ENCODE peak calls at places on chromosome 11, in eight cellular contexts. B is kidney, I is body of pancreas, H is tibial artery, P is prostate gland, J is OCI-LY7, O is HAP-1, N is heart right ventricle. F is an unnamed sample. For H3K4me1, the result is how much of the 10 kb centered on the place peaks cover.

GRCh38 chr11:14645985-14646900 is 2.6 kb downstream of the PDE3B start:
- DNase-seq in B (no peak), J (no peak), N (no peak), P (no peak), O (no peak), I (no peak), H (no peak), F (no peak)

GRCh38 chr11:94883878-94884277 is 89.5 kb downstream of the CWC15 start:
- DNase-seq in O (no peak), B (no peak), H (no peak), I (no peak), J (no peak), N (no peak), P (no peak), F (no peak)

GRCh38 chr11:69943066-69943465 is 123.8 kb upstream of the FGF3 start:
- DNase-seq in B (peak), H (no peak), I (no peak), O (no peak), P (no peak), N (no peak), J (no peak), F (no peak)

GRCh38 chr11:269146-269890 is 8.9 kb upstream of the NLRP6 start:
- DNase-seq in N (no peak), B (peak), H (no peak), O (peak), P (no peak), J (peak), I (no peak), F (peak)

GRCh38 chr11:59615132-59615636 is 390 bp downstream of the OSBP start:
- DNase-seq in N (peak), B (peak), J (peak), I (peak), P (peak), H (peak), O (peak), F (peak)

GRCh38 chr11:45145421-45146071 is 893 bp upstream of the PRDM11 start:
- DNase-seq in O (no peak), J (no peak), N (no peak), P (no peak), H (no peak), I (peak), B (peak), F (no peak)

GRCh38 chr11:2781413-2782274 is 81.8 kb upstream of the KCNQ1OT1 start:
- DNase-seq in O (peak), B (no peak), P (peak), J (no peak), N (peak), H (peak), I (peak), F (no peak)

GRCh38 chr11:10770626-10771254 is 19.7 kb downstream of the CTR9 start:
- DNase-seq in P (no peak), N (peak), J (peak), I (peak), O (peak), H (peak), B (no peak), F (no peak)

GRCh38 chr11:117907276-117908110 is 21.7 kb downstream of the TMPRSS13 start:
- DNase-seq in P (peak), O (peak), B (peak), N (peak), I (peak), H (peak), J (peak), F (peak)

GRCh38 chr11:109422755-109423113 is 744 bp downstream of the C11orf87 start:
- DNase-seq in N (peak), O (no peak), J (no peak), H (no peak), P (no peak), B (peak), I (no peak), F (no peak)

GRCh38 chr11:125799808-125800207 is 11.9 kb downstream of the PATE3 start:
- DNase-seq in J (no peak), N (no peak), I (no peak), B (no peak), H (no peak), P (no peak), O (no peak), F (no peak)

GRCh38 chr11:2534131-2534956 is 89.5 kb downstream of the KCNQ1 start:
- DNase-seq in B (peak), H (no peak), N (no peak), P (no peak), I (no peak), O (no peak), J (no peak), F (no peak)

GRCh38 chr11:58977470-58977869 is 38.2 kb downstream of the GLYATL1 start:
- DNase-seq in J (no peak), H (no peak), B (no peak), P (no peak), N (no peak), O (no peak), I (no peak), F (no peak)

GRCh38 chr11:36684840-36685800 is 87.1 kb upstream of the RAG2 start:
- DNase-seq in P (no peak), I (no peak), H (no peak), B (no peak), O (no peak), N (no peak), J (no peak), F (no peak)

DNA sequence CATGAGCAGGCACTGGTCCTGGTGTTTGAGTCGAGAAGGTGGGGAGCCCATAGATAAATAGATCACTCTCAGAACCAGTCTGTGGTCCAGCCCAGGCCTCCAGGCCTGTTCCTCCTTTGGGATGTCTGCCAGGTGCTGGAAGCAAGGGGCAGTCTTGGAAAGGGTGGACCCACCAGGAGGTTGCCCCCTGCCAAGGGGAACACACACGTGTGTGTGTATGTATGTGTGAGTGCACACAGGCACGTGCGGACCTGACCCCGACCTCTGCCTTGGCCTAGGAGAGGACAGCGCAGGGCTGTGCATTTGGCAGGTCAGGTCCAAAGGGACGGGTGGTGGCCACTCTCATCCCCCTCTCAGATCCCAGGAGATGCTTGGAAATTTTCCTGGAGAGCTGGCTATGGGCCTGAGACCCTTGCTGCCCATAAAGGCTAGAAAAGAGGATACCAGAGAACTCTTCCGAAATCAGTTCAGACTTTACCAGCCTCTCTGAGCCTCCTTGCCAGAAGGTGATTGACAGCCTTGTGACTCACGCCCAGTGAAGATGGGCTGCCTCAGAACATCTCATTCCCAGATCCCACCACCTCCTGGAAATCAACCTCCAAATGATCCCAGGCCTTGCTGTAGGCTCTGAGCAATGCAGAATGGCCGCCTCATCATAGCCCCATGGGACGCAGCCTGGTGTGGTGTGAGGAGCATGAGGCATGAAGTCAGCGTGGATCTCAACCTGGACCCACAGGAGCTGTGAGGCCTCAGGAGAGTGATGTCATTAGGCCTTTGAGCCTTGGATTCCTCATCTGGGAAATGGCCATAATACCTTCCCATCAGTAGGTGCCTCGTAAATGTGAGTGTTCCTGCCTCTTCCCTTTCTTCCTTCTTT is 24.0 kb upstream of the CREB3L1 start:
- DNase-seq in O (no peak), J (no peak), P (no peak), I (no peak), B (no peak), H (no peak), N (no peak), F (no peak)
- H3K4me1 ChIP-seq in O (under half), J (under half), P (under half), I (under half), B (under half), H (under half), N (under half), F (under half)

GRCh38 chr11:6745465-6746015 is 26.2 kb downstream of the OR2AG2 start:
- DNase-seq in H (no peak), N (no peak), I (no peak), J (no peak), O (no peak), B (no peak), P (no peak), F (no peak)
- H3K4me3 ChIP-seq in H (no peak), N (peak), I (no peak), J (peak), O (no peak), B (peak), P (no peak), F (peak)

DNA sequence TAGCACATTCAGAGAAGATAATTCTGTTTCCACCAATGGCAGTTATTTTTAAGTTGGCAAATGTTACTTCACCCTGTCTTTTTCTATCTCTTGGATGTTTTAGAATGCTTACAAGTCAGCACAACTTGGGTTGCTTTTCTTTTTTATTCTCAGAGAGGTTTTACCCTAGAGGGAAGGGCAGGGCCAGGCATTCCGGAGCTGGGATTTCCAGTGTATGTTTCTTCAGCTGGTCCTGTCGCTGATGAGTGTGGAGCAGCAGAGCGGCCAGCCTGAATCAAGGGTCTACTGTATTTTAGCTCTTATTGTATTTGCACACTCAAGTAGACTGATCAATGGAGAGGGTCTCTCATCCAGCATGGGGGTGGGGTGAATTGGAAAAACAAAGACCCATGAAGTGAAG is 162.4 kb upstream of the ARHGAP20 start:
- DNase-seq in I (no peak), H (no peak), J (no peak), B (no peak), N (no peak), O (no peak), P (no peak), F (no peak)
- H3K4me1 ChIP-seq in I (under half), H (under half), J (under half), B (under half), N (under half), O (under half), P (under half), F (under half)

GRCh38 chr11:72780291-72781062 is 13.4 kb downstream of the STARD10 start:
- DNase-seq in B (no peak), N (no peak), H (no peak), J (no peak), I (peak), O (no peak), P (no peak), F (no peak)

GRCh38 chr11:72781063-72781312 is 12.9 kb downstream of the STARD10 start:
- DNase-seq in O (no peak), P (peak), N (peak), H (no peak), B (no peak), I (peak), J (no peak), F (no peak)

GRCh38 chr11:72778535-72779494 is 15.0 kb downstream of the STARD10 start:
- DNase-seq in B (no peak), I (peak), P (no peak), O (no peak), H (no peak), J (no peak), N (no peak), F (no peak)

GRCh38 chr11:72777755-72778278 is 16.0 kb downstream of the STARD10 start:
- DNase-seq in I (peak), O (no peak), P (no peak), J (no peak), B (no peak), H (no peak), N (no peak), F (no peak)

DNA sequence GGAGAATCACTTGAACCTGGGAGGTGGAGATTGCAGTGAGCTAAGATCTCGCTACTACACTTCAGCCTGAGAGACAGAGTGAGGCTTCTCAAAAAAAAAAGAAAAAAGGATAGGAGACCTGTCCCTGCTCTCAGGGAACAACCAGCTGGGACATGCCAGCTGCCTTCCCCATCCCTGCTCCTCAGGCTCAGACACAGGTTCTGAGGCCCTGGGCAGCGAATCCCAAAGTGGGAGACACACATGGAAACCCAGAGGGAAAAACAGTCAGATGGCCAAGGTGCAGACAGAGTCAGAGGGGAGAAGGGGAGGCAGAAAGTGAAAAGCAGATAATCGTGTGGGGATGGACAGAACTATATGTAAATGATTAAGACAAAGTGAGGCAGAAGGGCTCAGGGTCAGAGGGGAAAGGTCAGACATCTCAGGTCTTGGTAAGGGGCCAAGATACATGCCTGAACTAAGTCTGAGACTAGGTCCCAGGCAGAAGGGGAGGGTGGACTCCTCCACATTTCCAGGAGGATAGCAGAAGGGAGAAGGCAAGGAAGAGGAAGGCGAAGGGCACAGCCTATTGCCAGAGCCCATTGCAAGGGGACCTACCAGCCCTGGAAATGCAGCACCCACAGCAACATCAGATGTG is 14.2 kb downstream of the STARD10 start:
- DNase-seq in P (no peak), J (no peak), N (no peak), O (no peak), I (no peak), H (no peak), B (no peak), F (no peak)
- H3K4me3 ChIP-seq in P (peak), J (no peak), N (no peak), O (no peak), I (peak), H (no peak), B (no peak), F (no peak)

GRCh38 chr11:61129608-61130523 is 27.6 kb downstream of the CD5 start:
- DNase-seq in P (peak), I (peak), H (peak), J (peak), B (peak), O (peak), N (peak), F (peak)
- H3K4me1 ChIP-seq in P (under half), I (under half), H (under half), J (under half), B (under half), O (under half), N (under half), F (under half)

GRCh38 chr11:127000291-127000968 is at the start of gene KIRREL3:
- DNase-seq in H (no peak), B (peak), P (no peak), I (no peak), N (peak), J (no peak), O (no peak), F (no peak)
- H3K4me3 ChIP-seq in H (peak), B (peak), P (peak), I (no peak), N (peak), J (no peak), O (no peak), F (no peak)

DNA sequence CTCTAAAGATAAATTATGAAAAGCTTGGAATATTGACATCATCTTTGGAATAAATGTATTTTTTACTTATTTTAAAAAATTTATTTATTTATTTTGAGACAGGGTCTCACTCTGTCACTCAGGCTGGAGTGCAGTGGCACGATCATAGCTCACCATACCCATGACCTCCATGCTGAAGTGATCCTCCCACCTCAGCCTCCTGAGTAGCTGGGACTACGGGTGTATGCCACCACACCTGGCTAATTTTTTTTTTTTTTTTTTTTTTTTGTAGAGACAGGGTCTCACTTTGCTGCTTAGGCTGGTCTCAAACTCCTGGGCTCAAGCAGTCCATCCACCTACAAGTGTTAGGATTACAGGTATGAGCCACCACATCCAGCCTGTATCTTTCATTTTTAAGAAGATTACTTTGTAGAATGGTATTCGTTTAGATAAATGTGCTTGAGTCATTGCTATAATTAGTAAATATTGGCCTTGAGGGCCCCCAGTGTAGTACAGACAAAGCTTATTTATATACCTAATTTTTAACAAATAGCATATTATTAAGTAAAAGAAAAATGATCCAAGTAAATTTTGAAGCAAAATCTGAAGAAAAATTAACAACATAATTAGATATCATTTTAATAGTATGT is 8.5 kb downstream of the SWAP70 start:
- DNase-seq in J (no peak), N (no peak), O (no peak), H (no peak), B (no peak), I (no peak), P (no peak), F (no peak)
- H3K4me1 ChIP-seq in J (half or more), N (under half), O (under half), H (under half), B (under half), I (under half), P (under half), F (under half)

F was measured in CD4-positive, CD25-positive, alpha-beta regulatory T cell.